ENCODE peak calls at places on chromosomes 5 and 9, in seven cellular contexts. One of them, this sample, is unnamed.

GRCh38 chr9:100287186-100287585 is 65.6 kb downstream of the TEX10 start:
- DNase-seq in dermis microvascular lymphatic vessel endothelial cell: no peak
- DNase-seq in fibroblast of mammary gland: no peak
- DNase-seq in SK-N-SH: no peak
- DNase-seq in GM06990: no peak
- DNase-seq in NCI-H2029: no peak
- DNase-seq in NCI-H1105 treated with DMSO at 0.1 percent for 48 hours: no peak
- DNase-seq in this sample: no peak

GRCh38 chr5:142023836-142024235 is 11.0 kb upstream of the GNPDA1 start:
- DNase-seq in dermis microvascular lymphatic vessel endothelial cell: no peak
- DNase-seq in fibroblast of mammary gland: no peak
- DNase-seq in SK-N-SH: no peak
- DNase-seq in GM06990: no peak
- DNase-seq in NCI-H2029: peak
- DNase-seq in NCI-H1105 treated with DMSO at 0.1 percent for 48 hours: peak
- DNase-seq in this sample: no peak

GRCh38 chr5:113748403-113748802 is 234.9 kb downstream of the YTHDC2 start:
- DNase-seq in dermis microvascular lymphatic vessel endothelial cell: peak
- DNase-seq in fibroblast of mammary gland: no peak
- DNase-seq in SK-N-SH: no peak
- DNase-seq in GM06990: no peak
- DNase-seq in NCI-H2029: no peak
- DNase-seq in NCI-H1105 treated with DMSO at 0.1 percent for 48 hours: no peak
- DNase-seq in this sample: no peak

GRCh38 chr9:112334319-112334828 is 955 bp upstream of the PTBP3 start:
- DNase-seq in dermis microvascular lymphatic vessel endothelial cell: peak
- DNase-seq in fibroblast of mammary gland: peak
- DNase-seq in SK-N-SH: no peak
- DNase-seq in GM06990: peak
- DNase-seq in NCI-H2029: no peak
- DNase-seq in NCI-H1105 treated with DMSO at 0.1 percent for 48 hours: no peak
- DNase-seq in this sample: peak

GRCh38 chr9:95773061-95773433 is 102.4 kb upstream of the ERCC6L2 start:
- DNase-seq in dermis microvascular lymphatic vessel endothelial cell: no peak
- DNase-seq in fibroblast of mammary gland: no peak
- DNase-seq in SK-N-SH: no peak
- DNase-seq in GM06990: no peak
- DNase-seq in NCI-H2029: no peak
- DNase-seq in NCI-H1105 treated with DMSO at 0.1 percent for 48 hours: no peak
- DNase-seq in this sample: no peak

GRCh38 chr9:70420267-70421019 is 6.0 kb upstream of the KLF9 start:
- DNase-seq in dermis microvascular lymphatic vessel endothelial cell: peak
- DNase-seq in fibroblast of mammary gland: peak
- DNase-seq in SK-N-SH: peak
- DNase-seq in GM06990: no peak
- DNase-seq in NCI-H2029: peak
- DNase-seq in NCI-H1105 treated with DMSO at 0.1 percent for 48 hours: peak
- DNase-seq in this sample: peak

GRCh38 chr9:128528445-128529160 is 23.8 kb upstream of the SPTAN1 start:
- DNase-seq in dermis microvascular lymphatic vessel endothelial cell: peak
- DNase-seq in fibroblast of mammary gland: peak
- DNase-seq in SK-N-SH: no peak
- DNase-seq in GM06990: no peak
- DNase-seq in NCI-H2029: no peak
- DNase-seq in NCI-H1105 treated with DMSO at 0.1 percent for 48 hours: no peak
- DNase-seq in this sample: no peak

GRCh38 chr9:117485176-117485575 is 70.3 kb upstream of the ASTN2 start:
- DNase-seq in dermis microvascular lymphatic vessel endothelial cell: no peak
- DNase-seq in fibroblast of mammary gland: no peak
- DNase-seq in SK-N-SH: no peak
- DNase-seq in GM06990: no peak
- DNase-seq in NCI-H2029: no peak
- DNase-seq in NCI-H1105 treated with DMSO at 0.1 percent for 48 hours: no peak
- DNase-seq in this sample: no peak

GRCh38 chr5:165457854-165458481 is 1952.5 kb downstream of the MAT2B start:
- DNase-seq in dermis microvascular lymphatic vessel endothelial cell: no peak
- DNase-seq in fibroblast of mammary gland: peak
- DNase-seq in SK-N-SH: peak
- DNase-seq in GM06990: no peak
- DNase-seq in NCI-H2029: no peak
- DNase-seq in NCI-H1105 treated with DMSO at 0.1 percent for 48 hours: no peak
- DNase-seq in this sample: no peak

GRCh38 chr5:129506092-129506491 is 46.0 kb downstream of the ADAMTS19 start:
- DNase-seq in dermis microvascular lymphatic vessel endothelial cell: no peak
- DNase-seq in fibroblast of mammary gland: peak
- DNase-seq in SK-N-SH: no peak
- DNase-seq in GM06990: no peak
- DNase-seq in NCI-H2029: no peak
- DNase-seq in NCI-H1105 treated with DMSO at 0.1 percent for 48 hours: no peak
- DNase-seq in this sample: no peak

GRCh38 chr5:77586101-77586500 is 52.4 kb downstream of the OTP start:
- DNase-seq in dermis microvascular lymphatic vessel endothelial cell: no peak
- DNase-seq in fibroblast of mammary gland: no peak
- DNase-seq in SK-N-SH: no peak
- DNase-seq in GM06990: no peak
- DNase-seq in NCI-H2029: no peak
- DNase-seq in NCI-H1105 treated with DMSO at 0.1 percent for 48 hours: no peak
- DNase-seq in this sample: no peak

GRCh38 chr9:32783168-32783891 is at the start of gene TMEM215:
- DNase-seq in dermis microvascular lymphatic vessel endothelial cell: no peak
- DNase-seq in fibroblast of mammary gland: no peak
- DNase-seq in SK-N-SH: peak
- DNase-seq in GM06990: no peak
- DNase-seq in NCI-H2029: no peak
- DNase-seq in NCI-H1105 treated with DMSO at 0.1 percent for 48 hours: peak
- DNase-seq in this sample: no peak

GRCh38 chr5:66475731-66476130 is 120.5 kb upstream of the MAST4 start:
- DNase-seq in dermis microvascular lymphatic vessel endothelial cell: no peak
- DNase-seq in fibroblast of mammary gland: no peak
- DNase-seq in SK-N-SH: no peak
- DNase-seq in GM06990: no peak
- DNase-seq in NCI-H2029: no peak
- DNase-seq in NCI-H1105 treated with DMSO at 0.1 percent for 48 hours: no peak
- DNase-seq in this sample: no peak

GRCh38 chr5:36047375-36048160 is 19.1 kb downstream of the UGT3A2 start:
- DNase-seq in dermis microvascular lymphatic vessel endothelial cell: no peak
- DNase-seq in fibroblast of mammary gland: no peak
- DNase-seq in SK-N-SH: no peak
- DNase-seq in GM06990: no peak
- DNase-seq in NCI-H2029: no peak
- DNase-seq in NCI-H1105 treated with DMSO at 0.1 percent for 48 hours: peak
- DNase-seq in this sample: peak

GRCh38 chr9:4985376-4986266 is 549 bp downstream of the JAK2 start:
- DNase-seq in dermis microvascular lymphatic vessel endothelial cell: peak
- DNase-seq in fibroblast of mammary gland: peak
- DNase-seq in SK-N-SH: no peak
- DNase-seq in GM06990: peak
- DNase-seq in NCI-H2029: no peak
- DNase-seq in NCI-H1105 treated with DMSO at 0.1 percent for 48 hours: peak
- DNase-seq in this sample: peak

GRCh38 chr5:130514984-130515690 is 610.9 kb downstream of the CHSY3 start:
- DNase-seq in dermis microvascular lymphatic vessel endothelial cell: peak
- DNase-seq in fibroblast of mammary gland: peak
- DNase-seq in SK-N-SH: no peak
- DNase-seq in GM06990: no peak
- DNase-seq in NCI-H2029: no peak
- DNase-seq in NCI-H1105 treated with DMSO at 0.1 percent for 48 hours: no peak
- DNase-seq in this sample: no peak

GRCh38 chr5:169052207-169052606 is 248.7 kb downstream of the SLIT3 start:
- DNase-seq in dermis microvascular lymphatic vessel endothelial cell: no peak
- DNase-seq in fibroblast of mammary gland: peak
- DNase-seq in SK-N-SH: no peak
- DNase-seq in GM06990: no peak
- DNase-seq in NCI-H2029: no peak
- DNase-seq in NCI-H1105 treated with DMSO at 0.1 percent for 48 hours: no peak
- DNase-seq in this sample: no peak

GRCh38 chr5:102961671-102962070 is 158.3 kb downstream of the GIN1 start:
- DNase-seq in dermis microvascular lymphatic vessel endothelial cell: peak
- DNase-seq in fibroblast of mammary gland: no peak
- DNase-seq in SK-N-SH: no peak
- DNase-seq in GM06990: no peak
- DNase-seq in NCI-H2029: no peak
- DNase-seq in NCI-H1105 treated with DMSO at 0.1 percent for 48 hours: no peak
- DNase-seq in this sample: no peak

GRCh38 chr5:6328173-6328572 is 50.2 kb downstream of the MED10 start:
- DNase-seq in dermis microvascular lymphatic vessel endothelial cell: peak
- DNase-seq in fibroblast of mammary gland: peak
- DNase-seq in SK-N-SH: no peak
- DNase-seq in GM06990: no peak
- DNase-seq in NCI-H2029: no peak
- DNase-seq in NCI-H1105 treated with DMSO at 0.1 percent for 48 hours: no peak
- DNase-seq in this sample: no peak

GRCh38 chr9:94932647-94933415 is 206.3 kb downstream of the AOPEP start:
- DNase-seq in dermis microvascular lymphatic vessel endothelial cell: no peak
- DNase-seq in fibroblast of mammary gland: no peak
- DNase-seq in SK-N-SH: no peak
- DNase-seq in GM06990: no peak
- DNase-seq in NCI-H2029: no peak
- DNase-seq in NCI-H1105 treated with DMSO at 0.1 percent for 48 hours: no peak
- DNase-seq in this sample: no peak

GRCh38 chr5:43256261-43256966 is 56.8 kb downstream of the HMGCS1 start:
- DNase-seq in dermis microvascular lymphatic vessel endothelial cell: no peak
- DNase-seq in fibroblast of mammary gland: no peak
- DNase-seq in SK-N-SH: no peak
- DNase-seq in GM06990: no peak
- DNase-seq in NCI-H2029: no peak
- DNase-seq in NCI-H1105 treated with DMSO at 0.1 percent for 48 hours: no peak
- DNase-seq in this sample: no peak

GRCh38 chr9:5851445-5851844 is 18.5 kb upstream of the ERMP1 start:
- DNase-seq in dermis microvascular lymphatic vessel endothelial cell: peak
- DNase-seq in fibroblast of mammary gland: peak
- DNase-seq in SK-N-SH: no peak
- DNase-seq in GM06990: peak
- DNase-seq in NCI-H2029: no peak
- DNase-seq in NCI-H1105 treated with DMSO at 0.1 percent for 48 hours: no peak
- DNase-seq in this sample: no peak

GRCh38 chr5:14790931-14791330 is 80.6 kb downstream of the ANKH start:
- DNase-seq in dermis microvascular lymphatic vessel endothelial cell: no peak
- DNase-seq in fibroblast of mammary gland: no peak
- DNase-seq in SK-N-SH: no peak
- DNase-seq in GM06990: no peak
- DNase-seq in NCI-H2029: no peak
- DNase-seq in NCI-H1105 treated with DMSO at 0.1 percent for 48 hours: no peak
- DNase-seq in this sample: no peak

This sample was measured in DMS79 treated with DMSO at 0.1 percent for 48 hours.